ENCODE peak calls at places on chromosomes 3 and 15, in ten cellular contexts. Q is neuronal stem cell; E is HCT116; C is GM23338; S is left ventricle myocardium inferior; Y is GM23248; J is SK-N-SH; O is lower lobe of right lung; W is AG04450; K is CD8-positive, alpha-beta memory T cell. U is an unnamed sample.

GRCh38 chr3:127177226-127177625 is 15.7 kb upstream of the PRR23E start:
- DNase-seq in Q (no peak), E (no peak), C (no peak), S (no peak), Y (no peak), J (no peak), O (no peak), W (no peak), K (no peak), U (no peak)

GRCh38 chr3:41164776-41165175 is 34.5 kb upstream of the CTNNB1 start:
- DNase-seq in Q (no peak), E (no peak), C (no peak), S (no peak), Y (no peak), J (no peak), O (no peak), W (no peak), K (no peak), U (no peak)

GRCh38 chr3:134836921-134837320 is 41.9 kb downstream of the EPHB1 start:
- DNase-seq in Q (no peak), E (no peak), C (no peak), S (no peak), Y (no peak), J (no peak), O (no peak), W (no peak), K (no peak), U (no peak)

GRCh38 chr3:176431986-176432385 is 765.3 kb downstream of the TBL1XR1 start:
- DNase-seq in Q (no peak), E (no peak), C (no peak), S (no peak), Y (peak), J (no peak), O (no peak), W (no peak), K (no peak), U (no peak)

GRCh38 chr15:63094495-63094931 is 27.1 kb upstream of the LACTB start:
- DNase-seq in Q (no peak), E (no peak), C (no peak), S (no peak), Y (peak), J (no peak), O (no peak), W (peak), K (no peak), U (no peak)

GRCh38 chr15:59298255-59298856 is 74.3 kb downstream of the MYO1E start:
- DNase-seq in Q (no peak), E (peak), C (no peak), S (no peak), Y (peak), J (no peak), O (no peak), W (no peak), K (no peak), U (no peak)

GRCh38 chr3:149879872-149880271 is 66.9 kb downstream of the RNF13 start:
- DNase-seq in Q (peak), E (peak), C (peak), S (peak), Y (peak), J (peak), O (peak), W (peak), K (no peak), U (peak)

GRCh38 chr15:40358492-40359353 is 704 bp downstream of the DISP2 start:
- DNase-seq in Q (no peak), E (no peak), C (peak), S (no peak), Y (no peak), J (peak), O (no peak), W (no peak), K (peak), U (no peak)

GRCh38 chr3:37907371-37907770 is 45.7 kb downstream of the CTDSPL start:
- DNase-seq in Q (no peak), E (no peak), C (no peak), S (no peak), Y (no peak), J (no peak), O (no peak), W (no peak), K (no peak), U (no peak)

GRCh38 chr3:147756478-147756877 is 347.3 kb downstream of the ZIC1 start:
- DNase-seq in Q (no peak), E (no peak), C (no peak), S (no peak), Y (no peak), J (no peak), O (no peak), W (no peak), K (no peak), U (no peak)

GRCh38 chr15:37099321-37100108 is 834 bp downstream of the MEIS2 start:
- DNase-seq in Q (peak), E (peak), C (peak), S (no peak), Y (peak), J (peak), O (no peak), W (no peak), K (no peak), U (no peak)

GRCh38 chr3:115932807-115933206 is 309.5 kb downstream of the GAP43 start:
- DNase-seq in Q (no peak), E (no peak), C (no peak), S (no peak), Y (no peak), J (no peak), O (no peak), W (no peak), K (no peak), U (no peak)

GRCh38 chr15:78050441-78050809 is 27.1 kb downstream of the TBC1D2B start:
- DNase-seq in Q (no peak), E (no peak), C (no peak), S (no peak), Y (peak), J (no peak), O (no peak), W (no peak), K (no peak), U (no peak)

GRCh38 chr15:98942966-98943584 is 64.5 kb downstream of the PGPEP1L start:
- DNase-seq in Q (no peak), E (no peak), C (no peak), S (no peak), Y (peak), J (no peak), O (no peak), W (no peak), K (no peak), U (no peak)

GRCh38 chr15:49530106-49530505 is 90.5 kb downstream of the FAM227B start:
- DNase-seq in Q (no peak), E (no peak), C (no peak), S (no peak), Y (peak), J (no peak), O (no peak), W (no peak), K (no peak), U (no peak)

GRCh38 chr3:70312336-70312735 is at the start of gene MDFIC2:
- DNase-seq in Q (no peak), E (no peak), C (peak), S (no peak), Y (no peak), J (no peak), O (no peak), W (no peak), K (no peak), U (no peak)

GRCh38 chr3:32238816-32239637 is 547 bp downstream of the CMTM8 start:
- DNase-seq in Q (no peak), E (no peak), C (peak), S (peak), Y (peak), J (no peak), O (peak), W (no peak), K (peak), U (no peak)

GRCh38 chr3:140948460-140949249 is 7.0 kb downstream of the SLC25A36 start:
- DNase-seq in Q (no peak), E (no peak), C (no peak), S (no peak), Y (no peak), J (no peak), O (no peak), W (no peak), K (no peak), U (no peak)

GRCh38 chr15:63006032-63006878 is 36.3 kb upstream of the TPM1 start:
- DNase-seq in Q (no peak), E (no peak), C (no peak), S (no peak), Y (no peak), J (no peak), O (no peak), W (no peak), K (no peak), U (no peak)

GRCh38 chr15:71111950-71112349 is 3.3 kb upstream of the THSD4 start:
- DNase-seq in Q (no peak), E (no peak), C (no peak), S (no peak), Y (no peak), J (no peak), O (no peak), W (no peak), K (no peak), U (no peak)

GRCh38 chr15:63374686-63375520 is 6.7 kb downstream of the CA12 start:
- DNase-seq in Q (no peak), E (no peak), C (no peak), S (peak), Y (peak), J (no peak), O (peak), W (peak), K (no peak), U (no peak)

GRCh38 chr15:101011582-101011981 is 92.4 kb downstream of the LRRK1 start:
- DNase-seq in Q (no peak), E (no peak), C (peak), S (no peak), Y (no peak), J (no peak), O (no peak), W (no peak), K (no peak), U (no peak)

GRCh38 chr15:45669422-45669821 is 34.6 kb downstream of the SQOR start:
- DNase-seq in Q (no peak), E (no peak), C (no peak), S (no peak), Y (no peak), J (no peak), O (no peak), W (no peak), K (no peak), U (no peak)
- H3K27ac ChIP-seq in Q (no peak), E (no peak), C (no peak), S (no peak), Y (no peak), J (no peak), O (no peak), W (peak), K (no peak), U (no peak)

DNA sequence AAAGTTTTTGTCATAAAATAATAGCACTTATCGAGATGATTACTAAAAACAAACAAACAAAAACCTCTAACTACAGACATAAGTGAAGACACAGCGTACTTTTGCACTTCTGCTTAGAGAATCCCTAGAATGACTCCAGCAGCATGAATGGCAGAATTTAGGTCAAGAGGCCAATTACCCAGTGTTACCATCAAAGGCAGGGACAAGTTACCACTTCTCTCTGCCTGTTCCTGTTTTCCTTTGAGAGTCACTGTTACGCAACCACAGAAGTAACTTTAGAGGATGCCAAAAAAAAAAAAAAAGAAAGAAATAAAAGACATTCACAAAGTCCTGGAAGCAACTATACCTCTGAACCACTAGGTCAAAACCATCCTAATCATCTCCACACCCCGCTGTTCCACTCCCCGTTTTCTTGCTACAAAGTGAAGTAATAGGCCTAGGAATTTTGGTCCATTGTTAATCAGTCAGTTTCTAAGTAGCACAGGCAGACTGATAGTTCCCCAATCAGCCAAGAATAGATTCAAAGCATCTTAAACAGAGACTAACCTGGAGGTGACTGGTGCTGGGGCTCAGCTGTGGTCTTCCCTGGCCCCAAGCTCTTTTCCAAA is 41.9 kb downstream of the FMN1 start:
- DNase-seq in Q (no peak), E (no peak), C (no peak), S (no peak), Y (peak), J (no peak), O (no peak), W (no peak), K (no peak), U (no peak)
- H3K27ac ChIP-seq in Q (no peak), E (no peak), C (no peak), S (peak), Y (no peak), J (peak), O (peak), W (no peak), K (no peak), U (no peak)

GRCh38 chr3:195899701-195900425 is 8.5 kb downstream of the TNK2 start:
- DNase-seq in Q (no peak), E (no peak), C (no peak), S (no peak), Y (no peak), J (peak), O (peak), W (no peak), K (no peak), U (no peak)
- H3K27ac ChIP-seq in Q (no peak), E (no peak), C (no peak), S (no peak), Y (no peak), J (no peak), O (peak), W (no peak), K (no peak), U (peak)

GRCh38 chr3:195076981-195077610 is 193.9 kb downstream of the XXYLT1 start:
- DNase-seq in Q (no peak), E (no peak), C (no peak), S (no peak), Y (no peak), J (no peak), O (peak), W (no peak), K (peak), U (no peak)
- H3K27ac ChIP-seq in Q (no peak), E (no peak), C (no peak), S (no peak), Y (no peak), J (peak), O (no peak), W (no peak), K (no peak), U (no peak)

GRCh38 chr3:52671676-52672075 is 14.0 kb downstream of the PBRM1 start:
- DNase-seq in Q (no peak), E (no peak), C (no peak), S (no peak), Y (peak), J (no peak), O (no peak), W (no peak), K (no peak), U (no peak)
- H3K27ac ChIP-seq in Q (no peak), E (peak), C (no peak), S (peak), Y (peak), J (peak), O (no peak), W (no peak), K (peak), U (no peak)